ENCODE peak calls at places on chromosomes 1 and 21, in six cellular contexts. One of them, this sample, is unnamed.

GRCh38 chr1:158396646-158397045 is 2.6 kb downstream of the OR10T2 start:
- DNase-seq in PC-9: no peak
- DNase-seq in HCT116: no peak
- DNase-seq in epithelial cell of esophagus: no peak
- DNase-seq in kidney epithelial cell: no peak
- DNase-seq in foreskin fibroblast: no peak
- DNase-seq in this sample: no peak

GRCh38 chr1:34750610-34751009 is 4.2 kb upstream of the GJB5 start:
- DNase-seq in epithelial cell of esophagus: no peak
- DNase-seq in HCT116: no peak
- DNase-seq in PC-9: no peak
- DNase-seq in kidney epithelial cell: no peak
- DNase-seq in foreskin fibroblast: no peak
- DNase-seq in this sample: no peak

GRCh38 chr1:89451011-89451410 is 73.6 kb upstream of the LRRC8B start:
- DNase-seq in HCT116: no peak
- DNase-seq in foreskin fibroblast: peak
- DNase-seq in kidney epithelial cell: peak
- DNase-seq in PC-9: no peak
- DNase-seq in epithelial cell of esophagus: peak
- DNase-seq in this sample: no peak

GRCh38 chr1:41492341-41492848 is 7.9 kb upstream of the EDN2 start:
- DNase-seq in foreskin fibroblast: no peak
- DNase-seq in kidney epithelial cell: no peak
- DNase-seq in epithelial cell of esophagus: peak
- DNase-seq in HCT116: no peak
- DNase-seq in PC-9: peak
- DNase-seq in this sample: no peak

GRCh38 chr1:6016191-6016865 is 24.1 kb upstream of the NPHP4 start:
- DNase-seq in foreskin fibroblast: no peak
- DNase-seq in epithelial cell of esophagus: peak
- DNase-seq in PC-9: no peak
- DNase-seq in HCT116: no peak
- DNase-seq in kidney epithelial cell: peak
- DNase-seq in this sample: no peak

GRCh38 chr1:171254859-171255258 is 6.6 kb downstream of the FMO1 start:
- DNase-seq in epithelial cell of esophagus: peak
- DNase-seq in HCT116: no peak
- DNase-seq in PC-9: no peak
- DNase-seq in foreskin fibroblast: peak
- DNase-seq in kidney epithelial cell: no peak
- DNase-seq in this sample: no peak

GRCh38 chr1:115463347-115463746 is 125.3 kb upstream of the NGF start:
- DNase-seq in kidney epithelial cell: no peak
- DNase-seq in foreskin fibroblast: no peak
- DNase-seq in epithelial cell of esophagus: peak
- DNase-seq in PC-9: no peak
- DNase-seq in HCT116: no peak
- DNase-seq in this sample: no peak

GRCh38 chr1:9239622-9240401 is 5.2 kb downstream of the H6PD start:
- DNase-seq in HCT116: no peak
- DNase-seq in PC-9: no peak
- DNase-seq in epithelial cell of esophagus: no peak
- DNase-seq in foreskin fibroblast: no peak
- DNase-seq in kidney epithelial cell: no peak
- DNase-seq in this sample: no peak

GRCh38 chr1:241992734-241993133 is 6.2 kb downstream of the MAP1LC3C start:
- DNase-seq in PC-9: no peak
- DNase-seq in HCT116: no peak
- DNase-seq in foreskin fibroblast: no peak
- DNase-seq in epithelial cell of esophagus: peak
- DNase-seq in kidney epithelial cell: no peak
- DNase-seq in this sample: no peak

GRCh38 chr1:88877382-88877825 is 14.0 kb downstream of the GTF2B start:
- DNase-seq in HCT116: peak
- DNase-seq in PC-9: peak
- DNase-seq in kidney epithelial cell: no peak
- DNase-seq in foreskin fibroblast: peak
- DNase-seq in epithelial cell of esophagus: peak
- DNase-seq in this sample: no peak

GRCh38 chr1:172176206-172176605 is 244.3 kb upstream of the C1orf105 start:
- DNase-seq in epithelial cell of esophagus: no peak
- DNase-seq in foreskin fibroblast: no peak
- DNase-seq in PC-9: no peak
- DNase-seq in HCT116: no peak
- DNase-seq in kidney epithelial cell: no peak
- DNase-seq in this sample: no peak

GRCh38 chr21:36881223-36881622 is 85.2 kb downstream of the HLCS start:
- DNase-seq in PC-9: no peak
- DNase-seq in kidney epithelial cell: no peak
- DNase-seq in HCT116: no peak
- DNase-seq in foreskin fibroblast: no peak
- DNase-seq in epithelial cell of esophagus: no peak
- DNase-seq in this sample: no peak

GRCh38 chr1:93905734-93906133 is 3.5 kb downstream of the GCLM start:
- DNase-seq in PC-9: peak
- DNase-seq in HCT116: no peak
- DNase-seq in kidney epithelial cell: no peak
- DNase-seq in epithelial cell of esophagus: peak
- DNase-seq in foreskin fibroblast: peak
- DNase-seq in this sample: no peak

GRCh38 chr1:17404034-17404671 is 32.2 kb downstream of the PADI6 start:
- DNase-seq in HCT116: no peak
- DNase-seq in PC-9: no peak
- DNase-seq in kidney epithelial cell: no peak
- DNase-seq in foreskin fibroblast: no peak
- DNase-seq in epithelial cell of esophagus: no peak
- DNase-seq in this sample: no peak

GRCh38 chr1:214067853-214068703 is 80.3 kb downstream of the PROX1 start:
- DNase-seq in HCT116: no peak
- DNase-seq in kidney epithelial cell: no peak
- DNase-seq in epithelial cell of esophagus: no peak
- DNase-seq in foreskin fibroblast: no peak
- DNase-seq in PC-9: no peak
- DNase-seq in this sample: no peak

GRCh38 chr1:55310517-55310927 is 95.4 kb upstream of the USP24 start:
- DNase-seq in kidney epithelial cell: peak
- DNase-seq in PC-9: peak
- DNase-seq in epithelial cell of esophagus: peak
- DNase-seq in HCT116: no peak
- DNase-seq in foreskin fibroblast: peak
- DNase-seq in this sample: peak

GRCh38 chr21:33386222-33386784 is 16.9 kb upstream of the IFNGR2 start:
- DNase-seq in PC-9: no peak
- DNase-seq in epithelial cell of esophagus: peak
- DNase-seq in kidney epithelial cell: no peak
- DNase-seq in HCT116: no peak
- DNase-seq in foreskin fibroblast: no peak
- DNase-seq in this sample: no peak

GRCh38 chr1:204503122-204503912 is 8.7 kb upstream of the PIK3C2B start:
- DNase-seq in foreskin fibroblast: peak
- DNase-seq in HCT116: peak
- DNase-seq in kidney epithelial cell: no peak
- DNase-seq in PC-9: peak
- DNase-seq in epithelial cell of esophagus: peak
- DNase-seq in this sample: peak

GRCh38 chr1:9798236-9799130 is 25.3 kb downstream of the CLSTN1 start:
- DNase-seq in epithelial cell of esophagus: no peak
- DNase-seq in foreskin fibroblast: no peak
- DNase-seq in kidney epithelial cell: no peak
- DNase-seq in HCT116: no peak
- DNase-seq in PC-9: no peak
- DNase-seq in this sample: no peak

DNA sequence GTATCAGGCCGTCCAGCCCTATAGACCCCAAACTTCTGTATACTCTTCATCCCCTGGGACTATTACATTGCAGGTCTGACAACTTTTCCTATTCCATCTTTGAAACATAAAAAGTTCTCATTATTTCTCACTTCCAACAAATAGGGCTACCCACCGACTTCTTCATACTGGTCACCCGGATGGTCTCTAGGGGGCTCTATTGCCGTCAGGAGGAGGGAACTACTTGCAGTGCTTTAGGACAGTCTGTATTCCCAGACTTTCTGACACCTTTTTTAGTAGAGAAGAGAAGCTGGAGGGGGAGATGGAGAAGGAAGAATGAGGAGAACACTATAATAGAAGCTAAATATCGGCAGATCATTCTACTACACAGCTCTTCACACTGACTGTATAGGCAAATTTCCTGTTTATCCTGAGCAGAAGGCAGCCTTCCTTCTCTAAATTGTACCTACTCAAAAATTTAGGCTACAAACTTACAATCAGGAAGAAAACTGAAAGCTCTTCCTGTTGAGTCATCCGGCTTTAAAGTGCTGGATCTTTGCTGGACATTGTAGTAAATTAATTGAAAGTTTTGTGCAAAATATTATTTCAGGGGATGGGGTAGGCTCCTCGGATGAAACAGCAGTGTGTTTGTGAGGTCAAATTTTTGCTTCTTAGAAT is 54.6 kb downstream of the CDC7 start:
- DNase-seq in epithelial cell of esophagus: no peak
- DNase-seq in HCT116: no peak
- DNase-seq in PC-9: no peak
- DNase-seq in foreskin fibroblast: no peak
- DNase-seq in kidney epithelial cell: no peak
- DNase-seq in this sample: no peak
- TF ChIP-seq CTCF in epithelial cell of esophagus: no peak
- TF ChIP-seq CTCF in HCT116: no peak
- TF ChIP-seq CTCF in PC-9: no peak
- TF ChIP-seq CTCF in foreskin fibroblast: no peak
- TF ChIP-seq CTCF in kidney epithelial cell: peak
- TF ChIP-seq CTCF in this sample: no peak

GRCh38 chr1:230834292-230834691 is 34.0 kb downstream of the C1orf198 start:
- DNase-seq in PC-9: no peak
- DNase-seq in epithelial cell of esophagus: no peak
- DNase-seq in foreskin fibroblast: no peak
- DNase-seq in kidney epithelial cell: no peak
- DNase-seq in HCT116: no peak
- DNase-seq in this sample: no peak

GRCh38 chr1:230831706-230832105 is 36.6 kb downstream of the C1orf198 start:
- DNase-seq in PC-9: no peak
- DNase-seq in epithelial cell of esophagus: no peak
- DNase-seq in foreskin fibroblast: no peak
- DNase-seq in kidney epithelial cell: no peak
- DNase-seq in HCT116: no peak
- DNase-seq in this sample: no peak

GRCh38 chr1:230836347-230836746 is 32.0 kb downstream of the C1orf198 start:
- DNase-seq in kidney epithelial cell: no peak
- DNase-seq in HCT116: no peak
- DNase-seq in PC-9: no peak
- DNase-seq in epithelial cell of esophagus: no peak
- DNase-seq in foreskin fibroblast: no peak
- DNase-seq in this sample: no peak

GRCh38 chr1:230833511-230833910 is 34.8 kb downstream of the C1orf198 start:
- DNase-seq in kidney epithelial cell: no peak
- DNase-seq in HCT116: no peak
- DNase-seq in epithelial cell of esophagus: no peak
- DNase-seq in foreskin fibroblast: no peak
- DNase-seq in PC-9: no peak
- DNase-seq in this sample: no peak

GRCh38 chr1:230832466-230832865 is 35.9 kb downstream of the C1orf198 start:
- DNase-seq in foreskin fibroblast: peak
- DNase-seq in HCT116: no peak
- DNase-seq in epithelial cell of esophagus: peak
- DNase-seq in PC-9: no peak
- DNase-seq in kidney epithelial cell: no peak
- DNase-seq in this sample: no peak
- H3K4me3 ChIP-seq in foreskin fibroblast: no peak
- H3K4me3 ChIP-seq in HCT116: no peak
- H3K4me3 ChIP-seq in epithelial cell of esophagus: no peak
- H3K4me3 ChIP-seq in PC-9: no peak
- H3K4me3 ChIP-seq in kidney epithelial cell: no peak
- H3K4me3 ChIP-seq in this sample: no peak

DNA sequence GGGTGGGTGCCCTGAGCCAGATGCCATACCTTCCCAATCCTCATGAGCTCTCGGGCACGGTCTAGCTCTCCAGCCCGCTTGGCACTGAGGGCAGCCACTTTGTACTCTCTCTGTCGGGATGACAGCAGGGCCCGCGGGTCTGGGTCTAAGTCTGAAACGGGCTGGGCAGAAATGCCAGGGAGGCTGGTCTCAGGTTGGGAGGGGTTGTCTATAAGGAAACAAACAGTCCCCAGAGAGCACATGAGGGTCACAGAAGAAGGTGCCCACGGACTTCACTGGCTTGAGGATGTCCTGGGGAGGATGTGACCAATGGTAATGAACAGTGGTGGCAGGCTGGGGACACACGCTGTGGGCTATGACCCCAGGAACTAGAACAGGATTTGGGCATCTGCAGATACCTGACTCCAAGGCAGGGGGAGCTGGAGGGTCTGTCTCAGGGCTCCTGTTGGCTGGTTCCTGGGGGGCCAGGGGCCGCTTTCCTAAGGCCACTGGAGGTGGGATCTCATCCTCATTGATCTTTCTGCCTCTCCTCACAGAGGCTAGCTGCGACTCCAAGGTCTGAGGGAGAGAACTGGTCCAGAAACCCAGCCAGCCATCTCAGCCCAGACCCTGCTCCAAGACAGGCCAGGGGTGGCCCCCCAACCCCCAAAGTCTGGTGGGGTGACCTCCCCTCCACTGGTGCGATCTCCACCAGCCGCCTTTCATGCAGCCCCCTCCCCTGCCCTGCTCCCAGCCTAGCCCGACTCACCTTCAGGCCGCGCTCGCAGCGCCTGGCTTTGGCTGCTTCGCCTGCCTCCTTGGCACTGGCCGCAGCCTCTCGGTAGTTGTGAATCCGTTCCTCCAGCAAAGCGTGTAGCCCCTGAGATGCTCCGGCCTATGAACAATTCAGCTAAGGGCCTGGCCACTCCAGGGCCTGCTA is 6.1 kb downstream of the CC2D1B start:
- DNase-seq in foreskin fibroblast: no peak
- DNase-seq in epithelial cell of esophagus: no peak
- DNase-seq in kidney epithelial cell: no peak
- DNase-seq in PC-9: no peak
- DNase-seq in HCT116: no peak
- DNase-seq in this sample: no peak
- TF ChIP-seq CTCF in foreskin fibroblast: no peak
- TF ChIP-seq CTCF in epithelial cell of esophagus: no peak
- TF ChIP-seq CTCF in kidney epithelial cell: no peak
- TF ChIP-seq CTCF in PC-9: no peak
- TF ChIP-seq CTCF in HCT116: no peak
- TF ChIP-seq CTCF in this sample: no peak

GRCh38 chr1:75130865-75131592 is 3.2 kb upstream of the LHX8 start:
- DNase-seq in kidney epithelial cell: no peak
- DNase-seq in HCT116: no peak
- DNase-seq in epithelial cell of esophagus: no peak
- DNase-seq in PC-9: no peak
- DNase-seq in foreskin fibroblast: no peak
- DNase-seq in this sample: no peak

GRCh38 chr1:75129660-75130311 is 4.4 kb upstream of the LHX8 start:
- DNase-seq in epithelial cell of esophagus: no peak
- DNase-seq in kidney epithelial cell: no peak
- DNase-seq in foreskin fibroblast: no peak
- DNase-seq in PC-9: no peak
- DNase-seq in HCT116: no peak
- DNase-seq in this sample: no peak

GRCh38 chr1:75132421-75133381 is 1.5 kb upstream of the LHX8 start:
- DNase-seq in epithelial cell of esophagus: no peak
- DNase-seq in HCT116: no peak
- DNase-seq in PC-9: no peak
- DNase-seq in kidney epithelial cell: no peak
- DNase-seq in foreskin fibroblast: no peak
- DNase-seq in this sample: no peak

GRCh38 chr1:75130312-75130677 is 3.9 kb upstream of the LHX8 start:
- DNase-seq in foreskin fibroblast: no peak
- DNase-seq in kidney epithelial cell: no peak
- DNase-seq in epithelial cell of esophagus: no peak
- DNase-seq in HCT116: no peak
- DNase-seq in PC-9: no peak
- DNase-seq in this sample: no peak

GRCh38 chr1:75131593-75132420 is 2.4 kb upstream of the LHX8 start:
- DNase-seq in epithelial cell of esophagus: no peak
- DNase-seq in foreskin fibroblast: no peak
- DNase-seq in HCT116: no peak
- DNase-seq in PC-9: no peak
- DNase-seq in kidney epithelial cell: no peak
- DNase-seq in this sample: no peak
- H3K4me3 ChIP-seq in epithelial cell of esophagus: no peak
- H3K4me3 ChIP-seq in foreskin fibroblast: no peak
- H3K4me3 ChIP-seq in HCT116: no peak
- H3K4me3 ChIP-seq in PC-9: no peak
- H3K4me3 ChIP-seq in kidney epithelial cell: no peak
- H3K4me3 ChIP-seq in this sample: no peak